ENCODE peak calls at places on chromosome 22, in eight cellular contexts. B is NCI-H69; J is MG63; Q is foreskin fibroblast; I is NCI-H1694 treated with DMSO at 0.1 percent for 48 hours; V is hypothalamus; F is RWPE1; M is activated T-helper 1 cell treated with anti-CD3 and anti-CD28 coated beads, Interleukin-12 subunit alpha, Interleukin-12 subunit beta, Interleukin-2, Interleukin-4 antibody, amounts not matched to agents 30 ng/mL and 10 ng/mL and 1 ng/mL, durations not matched to agents 14 hours and 24 hours and 36 hours. X is an unnamed sample.

GRCh38 chr22:38881997-38882396 is 10.0 kb upstream of the CBX6 start:
- DNase-seq in B (no peak), J (no peak), Q (no peak), I (no peak), V (no peak), F (no peak), M (no peak), X (no peak)

GRCh38 chr22:44931077-44931540 is 78.7 kb downstream of the PHF21B start:
- DNase-seq in B (no peak), J (no peak), Q (peak), I (no peak), V (peak), F (no peak), M (no peak), X (peak)

GRCh38 chr22:45631839-45632238 is 39.8 kb upstream of the ATXN10 start:
- DNase-seq in B (no peak), J (no peak), Q (no peak), I (no peak), V (no peak), F (no peak), M (no peak), X (no peak)

GRCh38 chr22:47411006-47411405 is 648.6 kb downstream of the TBC1D22A start:
- DNase-seq in B (no peak), J (no peak), Q (no peak), I (no peak), V (no peak), F (no peak), M (no peak), X (no peak)

GRCh38 chr22:43429426-43429825 is 17.6 kb downstream of the MPPED1 start:
- DNase-seq in B (no peak), J (no peak), Q (no peak), I (no peak), V (no peak), F (no peak), M (no peak), X (no peak)

GRCh38 chr22:46108564-46109473 is 41.5 kb upstream of the PPARA start:
- DNase-seq in B (peak), J (no peak), Q (peak), I (no peak), V (no peak), F (no peak), M (no peak), X (peak)

GRCh38 chr22:29907753-29908515 is 25.0 kb downstream of the MTMR3 start:
- DNase-seq in B (peak), J (peak), Q (peak), I (no peak), V (peak), F (peak), M (no peak), X (peak)

GRCh38 chr22:36368359-36368983 is 19.3 kb downstream of the MYH9 start:
- DNase-seq in B (peak), J (peak), Q (peak), I (no peak), V (no peak), F (peak), M (no peak), X (no peak)

GRCh38 chr22:36765943-36766450 is 9.9 kb downstream of the IFT27 start:
- DNase-seq in B (no peak), J (no peak), Q (peak), I (no peak), V (no peak), F (no peak), M (no peak), X (no peak)

GRCh38 chr22:19621372-19622060 is 92.8 kb upstream of the SEPTIN5 start:
- DNase-seq in B (no peak), J (no peak), Q (no peak), I (no peak), V (no peak), F (no peak), M (no peak), X (no peak)

GRCh38 chr22:17742528-17742902 is 31.8 kb downstream of the BID start:
- DNase-seq in B (peak), J (peak), Q (peak), I (peak), V (peak), F (peak), M (peak), X (peak)

GRCh38 chr22:41181349-41182241 is 23.5 kb upstream of the L3MBTL2 start:
- DNase-seq in B (no peak), J (peak), Q (peak), I (no peak), V (no peak), F (peak), M (no peak), X (no peak)

GRCh38 chr22:50473855-50474671 is 772 bp downstream of the SBF1 start:
- DNase-seq in B (peak), J (peak), Q (peak), I (no peak), V (peak), F (no peak), M (no peak), X (peak)

GRCh38 chr22:44361391-44362126 is 48.8 kb upstream of the SHISAL1 start:
- DNase-seq in B (no peak), J (no peak), Q (no peak), I (no peak), V (no peak), F (peak), M (no peak), X (no peak)